ENCODE peak calls at places on chromosomes 1 and 21, in four cellular contexts. E, D, A and P are unnamed samples.

GRCh38 chr1:14108356-14109275 is 408.6 kb downstream of the PRDM2 start:
- DNase-seq in E (no peak), D (peak; percentile 16), A (peak; percentile 87), P (peak; percentile 91)

GRCh38 chr1:58949551-58950220 is 165.8 kb upstream of the JUN start:
- DNase-seq in E (no peak), D (no peak), A (peak; percentile 30), P (no peak)

GRCh38 chr1:6099787-6100765 is 54.4 kb downstream of the KCNAB2 start:
- DNase-seq in E (no peak), D (no peak), A (peak; percentile 10), P (no peak)

GRCh38 chr1:8847990-8848389 is 30.5 kb downstream of the ENO1 start:
- DNase-seq in E (no peak), D (no peak), A (peak; percentile 60), P (no peak)

GRCh38 chr1:222310830-222311229 is 237.1 kb downstream of the HHIPL2 start:
- DNase-seq in E (no peak), D (no peak), A (no peak), P (no peak)

GRCh38 chr1:234588402-234588801 is 21.6 kb downstream of the IRF2BP2 start:
- DNase-seq in E (no peak), D (no peak), A (no peak), P (no peak)

GRCh38 chr1:43577647-43578542 is 47.2 kb downstream of the PTPRF start:
- DNase-seq in E (no peak), D (no peak), A (no peak), P (no peak)

GRCh38 chr1:39877980-39878956 is 5.0 kb downstream of the TRIT1 start:
- DNase-seq in E (no peak), D (no peak), A (no peak), P (peak; percentile 3)

GRCh38 chr1:93288558-93288957 is 57.1 kb upstream of the DR1 start:
- DNase-seq in E (no peak), D (no peak), A (no peak), P (no peak)

GRCh38 chr1:62487956-62488355 is 51.1 kb downstream of the USP1 start:
- DNase-seq in E (no peak), D (no peak), A (no peak), P (no peak)

GRCh38 chr21:45611296-45611695 is 32.2 kb upstream of the PCBP3 start:
- DNase-seq in E (no peak), D (no peak), A (no peak), P (no peak)

GRCh38 chr1:226699166-226699565 is 39.9 kb downstream of the ITPKB start:
- DNase-seq in E (no peak), D (no peak), A (no peak), P (no peak)
- H3K4me1 ChIP-seq in E (peaks cover 51% of the 10 kb centered on the region), D (peaks cover 26% of the 10 kb centered on the region), A (peaks cover 16% of the 10 kb centered on the region), P (peaks cover 25% of the 10 kb centered on the region)

DNA sequence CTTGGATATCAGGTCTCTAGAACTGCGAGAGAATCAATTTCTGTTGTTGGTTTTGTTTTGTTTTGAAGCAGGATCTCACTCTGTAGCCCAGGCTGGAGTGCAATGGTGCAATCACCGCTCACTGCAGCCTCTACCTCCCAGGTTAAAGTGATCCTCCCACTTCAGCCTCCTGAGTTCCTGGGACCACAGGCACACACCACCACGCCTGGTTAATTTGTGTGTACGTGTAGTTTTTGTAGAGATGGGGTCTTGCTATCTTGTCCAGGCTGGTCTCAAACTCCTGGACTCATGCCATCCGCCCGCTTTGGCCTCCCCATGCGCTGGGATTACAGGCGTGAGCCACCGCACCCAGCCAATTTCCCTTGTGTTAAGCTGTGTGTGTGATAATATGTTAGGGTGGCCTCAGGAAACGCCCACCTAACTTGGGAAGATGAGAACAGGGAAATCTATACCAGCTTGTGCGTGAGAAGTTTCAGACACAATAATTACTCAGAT is 109.6 kb downstream of the SIK1 start:
- DNase-seq in E (no peak), D (no peak), A (no peak), P (no peak)
- H3K4me1 ChIP-seq in E (peaks cover 6% of the 10 kb centered on the region), D (peaks cover 15% of the 10 kb centered on the region), A (no peaks in the 10 kb centered on the region), P (no peaks in the 10 kb centered on the region)

DNA sequence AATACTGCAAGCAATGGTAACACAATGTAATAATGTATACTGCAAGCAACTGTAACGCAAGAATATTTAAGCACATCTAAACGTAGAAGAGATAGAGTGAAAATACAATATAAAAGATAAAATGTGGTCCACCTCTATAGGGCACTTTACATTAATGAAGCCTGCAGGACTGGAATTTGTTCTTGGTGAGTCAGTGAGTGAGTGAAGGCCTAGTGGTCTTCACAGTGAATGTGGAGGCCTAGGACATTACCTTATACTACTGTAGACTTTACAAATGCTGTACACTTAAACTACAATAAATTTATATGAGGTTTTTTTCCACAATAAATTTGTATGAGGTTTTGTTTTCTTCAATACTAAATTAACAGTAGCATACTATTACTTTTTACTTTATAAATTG is 287.4 kb upstream of the SNX7 start:
- DNase-seq in E (no peak), D (no peak), A (no peak), P (no peak)
- H3K4me1 ChIP-seq in E (no peaks in the 10 kb centered on the region), D (no peaks in the 10 kb centered on the region), A (no peaks in the 10 kb centered on the region), P (no peaks in the 10 kb centered on the region)

DNA sequence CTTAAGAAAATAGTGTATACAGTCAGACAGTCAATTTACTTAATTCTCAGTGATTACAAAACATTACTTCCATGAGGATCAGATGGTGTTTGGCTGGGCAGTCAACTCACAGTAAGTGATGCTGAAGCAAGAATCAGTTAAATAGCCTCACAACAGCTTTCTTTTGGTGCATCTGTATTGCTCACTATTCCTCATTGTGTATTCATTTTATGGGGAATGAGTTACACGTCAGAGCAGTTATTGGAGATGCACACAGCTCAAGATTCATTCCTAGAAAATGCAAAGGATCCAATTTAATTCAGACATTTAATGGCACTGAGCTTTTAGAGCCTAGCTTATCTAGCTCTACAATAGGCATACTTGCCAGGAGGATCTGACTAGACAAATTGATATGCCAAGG is 150.5 kb downstream of the HS2ST1 start:
- DNase-seq in E (no peak), D (no peak), A (no peak), P (no peak)
- H3K4me1 ChIP-seq in E (no peaks in the 10 kb centered on the region), D (no peaks in the 10 kb centered on the region), A (no peaks in the 10 kb centered on the region), P (no peaks in the 10 kb centered on the region)

GRCh38 chr1:27614048-27614624 is 10.2 kb upstream of the AHDC1 start:
- DNase-seq in E (no peak), D (no peak), A (no peak), P (no peak)

GRCh38 chr1:27612718-27613117 is 8.8 kb upstream of the AHDC1 start:
- DNase-seq in E (no peak), D (no peak), A (no peak), P (no peak)

GRCh38 chr1:27609618-27610240 is 5.8 kb upstream of the AHDC1 start:
- DNase-seq in E (no peak), D (no peak), A (no peak), P (no peak)

GRCh38 chr1:27609210-27609555 is 5.2 kb upstream of the AHDC1 start:
- DNase-seq in E (no peak), D (no peak), A (no peak), P (no peak)

DNA sequence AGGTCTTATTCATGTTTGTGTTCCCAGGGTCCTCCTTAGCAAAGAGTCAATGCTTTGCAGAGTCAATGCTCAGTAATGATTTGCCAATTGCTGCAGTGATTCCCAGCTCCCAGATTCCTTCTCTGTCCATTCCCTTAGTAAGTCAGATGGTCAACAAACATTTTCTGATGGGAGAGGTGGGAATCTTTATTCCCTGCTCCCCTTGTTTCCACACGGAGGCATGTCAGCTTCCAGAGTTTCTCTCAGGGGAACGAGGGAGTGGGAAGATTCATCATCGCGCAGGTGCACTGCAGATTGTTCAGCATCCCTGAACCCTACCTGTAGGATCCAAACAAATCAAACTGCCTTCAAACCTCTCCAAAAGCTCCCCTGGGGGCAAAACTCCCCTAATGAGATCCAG is 7.5 kb upstream of the AHDC1 start:
- DNase-seq in E (no peak), D (no peak), A (no peak), P (no peak)
- H3K4me1 ChIP-seq in E (peaks cover 16% of the 10 kb centered on the region), D (peaks cover 12% of the 10 kb centered on the region), A (peaks cover 4% of the 10 kb centered on the region), P (peaks cover 24% of the 10 kb centered on the region)

GRCh38 chr1:61088163-61088840 is 5.9 kb downstream of the NFIA start:
- DNase-seq in E (no peak), D (no peak), A (no peak), P (no peak)
- H3K4me1 ChIP-seq in E (peaks cover 77% of the 10 kb centered on the region), D (no peaks in the 10 kb centered on the region), A (peaks cover 70% of the 10 kb centered on the region), P (peaks cover 27% of the 10 kb centered on the region)

GRCh38 chr1:164598719-164599118 is 39.7 kb downstream of the PBX1 start:
- DNase-seq in E (no peak), D (no peak), A (no peak), P (no peak)

GRCh38 chr1:164599272-164599671 is 40.3 kb downstream of the PBX1 start:
- DNase-seq in E (no peak), D (no peak), A (no peak), P (no peak)

GRCh38 chr1:164591858-164592257 is 32.9 kb downstream of the PBX1 start:
- DNase-seq in E (no peak), D (peak; percentile 89), A (no peak), P (no peak)

GRCh38 chr1:164592634-164593033 is 33.6 kb downstream of the PBX1 start:
- DNase-seq in E (no peak), D (no peak), A (no peak), P (no peak)

GRCh38 chr1:164596149-164596548 is 37.2 kb downstream of the PBX1 start:
- DNase-seq in E (no peak), D (no peak), A (no peak), P (no peak)
- H3K4me1 ChIP-seq in E (peaks cover 28% of the 10 kb centered on the region), D (peaks cover 13% of the 10 kb centered on the region), A (peaks cover 71% of the 10 kb centered on the region), P (peaks cover 87% of the 10 kb centered on the region)